ENCODE peak calls at places on chromosomes 1 and 21, in four cellular contexts. One of them, this sample, is unnamed.

GRCh38 chr1:91609571-91609970 is 108.9 kb downstream of the CDC7 start:
- DNase-seq in A549: peak
- DNase-seq in HepG2: no peak
- DNase-seq in K562: no peak
- DNase-seq in this sample: no peak

GRCh38 chr1:54310439-54311328 is 95.5 kb downstream of the SSBP3 start:
- DNase-seq in K562: peak
- DNase-seq in A549: peak
- DNase-seq in HepG2: peak
- DNase-seq in this sample: no peak

GRCh38 chr1:117919376-117919775 is 10.0 kb downstream of the GDAP2 start:
- DNase-seq in K562: no peak
- DNase-seq in HepG2: no peak
- DNase-seq in A549: no peak
- DNase-seq in this sample: no peak

GRCh38 chr21:36325373-36326010 is 5.5 kb downstream of the MORC3 start:
- DNase-seq in HepG2: peak
- DNase-seq in K562: no peak
- DNase-seq in A549: no peak
- DNase-seq in this sample: no peak

GRCh38 chr1:243481101-243481500 is 225.3 kb downstream of the SDCCAG8 start:
- DNase-seq in A549: no peak
- DNase-seq in K562: no peak
- DNase-seq in HepG2: no peak
- DNase-seq in this sample: no peak

GRCh38 chr1:162147760-162148159 is 78.3 kb downstream of the NOS1AP start:
- DNase-seq in K562: no peak
- DNase-seq in A549: no peak
- DNase-seq in HepG2: peak
- DNase-seq in this sample: no peak

GRCh38 chr21:46191686-46192575 is 7.7 kb upstream of the SPATC1L start:
- DNase-seq in A549: no peak
- DNase-seq in HepG2: no peak
- DNase-seq in K562: no peak
- DNase-seq in this sample: no peak

GRCh38 chr1:11684070-11684469 is 3.1 kb upstream of the MAD2L2 start:
- DNase-seq in HepG2: no peak
- DNase-seq in K562: no peak
- DNase-seq in A549: no peak
- DNase-seq in this sample: no peak

GRCh38 chr21:45033791-45034555 is 40.4 kb upstream of the ADARB1 start:
- DNase-seq in K562: no peak
- DNase-seq in A549: no peak
- DNase-seq in HepG2: no peak
- DNase-seq in this sample: no peak

GRCh38 chr1:109241344-109241743 is 8.0 kb upstream of the CELSR2 start:
- DNase-seq in K562: peak
- DNase-seq in HepG2: no peak
- DNase-seq in A549: no peak
- DNase-seq in this sample: no peak

GRCh38 chr1:88985033-88985432 is 7.4 kb downstream of the KYAT3 start:
- DNase-seq in K562: no peak
- DNase-seq in A549: peak
- DNase-seq in HepG2: peak
- DNase-seq in this sample: no peak

GRCh38 chr1:99548924-99549605 is 96.8 kb upstream of the PALMD start:
- DNase-seq in K562: no peak
- DNase-seq in HepG2: no peak
- DNase-seq in A549: no peak
- DNase-seq in this sample: no peak

GRCh38 chr1:1431845-1432565 is 3.5 kb upstream of the VWA1 start:
- DNase-seq in HepG2: peak
- DNase-seq in A549: no peak
- DNase-seq in K562: peak
- DNase-seq in this sample: no peak

GRCh38 chr1:41919764-41920397 is 1.2 kb upstream of the HIVEP3 start:
- DNase-seq in HepG2: no peak
- DNase-seq in A549: no peak
- DNase-seq in K562: peak
- DNase-seq in this sample: peak

GRCh38 chr1:156601122-156601830 is at the start of gene GPATCH4:
- DNase-seq in A549: peak
- DNase-seq in K562: peak
- DNase-seq in HepG2: peak
- DNase-seq in this sample: no peak

GRCh38 chr1:161073474-161074121 is 3.9 kb upstream of the ARHGAP30 start:
- DNase-seq in A549: no peak
- DNase-seq in HepG2: peak
- DNase-seq in K562: no peak
- DNase-seq in this sample: no peak

GRCh38 chr1:192443616-192444015 is 126.8 kb downstream of the RGS21 start:
- DNase-seq in A549: no peak
- DNase-seq in K562: no peak
- DNase-seq in HepG2: no peak
- DNase-seq in this sample: no peak

GRCh38 chr1:109762039-109762585 is 1.6 kb downstream of the EPS8L3 start:
- DNase-seq in K562: no peak
- DNase-seq in A549: no peak
- DNase-seq in HepG2: no peak
- DNase-seq in this sample: no peak

GRCh38 chr1:231162970-231163830 is 1.3 kb downstream of the TRIM67 start:
- DNase-seq in K562: no peak
- DNase-seq in HepG2: no peak
- DNase-seq in A549: no peak
- DNase-seq in this sample: no peak

GRCh38 chr1:61332196-61332753 is 249.9 kb downstream of the NFIA start:
- DNase-seq in HepG2: no peak
- DNase-seq in K562: no peak
- DNase-seq in A549: no peak
- DNase-seq in this sample: peak

GRCh38 chr1:147434926-147435325 is 106.4 kb upstream of the BCL9 start:
- DNase-seq in HepG2: no peak
- DNase-seq in K562: no peak
- DNase-seq in A549: no peak
- DNase-seq in this sample: no peak

GRCh38 chr1:5637171-5637570 is 355.1 kb downstream of the NPHP4 start:
- DNase-seq in HepG2: no peak
- DNase-seq in A549: peak
- DNase-seq in K562: peak
- DNase-seq in this sample: no peak

GRCh38 chr1:184396081-184396480 is 9.3 kb downstream of the C1orf21 start:
- DNase-seq in HepG2: no peak
- DNase-seq in A549: no peak
- DNase-seq in K562: no peak
- DNase-seq in this sample: no peak

DNA sequence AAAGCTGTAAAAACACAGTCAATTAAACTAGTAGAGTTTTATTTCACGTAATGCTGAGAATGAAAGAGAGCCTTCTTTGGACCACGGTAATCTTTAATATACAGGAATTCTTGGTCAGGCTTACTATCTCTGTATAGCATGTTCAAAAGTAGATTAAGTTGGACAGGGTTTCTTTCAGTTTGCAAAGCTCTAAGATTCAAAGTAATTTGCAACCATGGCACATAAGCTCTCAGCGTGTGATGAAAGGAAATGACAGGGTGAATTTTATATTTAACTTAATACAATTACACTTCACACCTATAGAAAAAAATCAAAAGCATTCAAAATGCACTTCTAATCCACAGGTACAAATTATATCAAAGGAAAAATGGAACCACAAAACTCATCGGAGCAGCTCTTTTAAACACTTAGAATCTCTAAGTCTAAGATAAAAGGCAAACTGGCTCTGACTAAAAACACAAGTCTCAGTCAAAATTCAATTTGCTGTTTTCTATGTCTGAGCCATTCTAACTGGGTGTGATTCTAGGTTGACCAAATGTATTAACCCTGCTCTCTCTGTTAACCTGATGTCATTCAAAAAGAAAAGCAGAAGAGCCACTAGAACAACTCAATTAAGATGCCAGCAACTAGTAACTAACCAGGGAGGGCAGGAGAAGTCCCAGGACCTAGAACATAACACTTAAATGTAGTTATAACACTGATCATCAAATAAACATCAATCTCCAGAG is 147.7 kb downstream of the RERE start:
- DNase-seq in K562: no peak
- DNase-seq in HepG2: no peak
- DNase-seq in A549: no peak
- DNase-seq in this sample: no peak
- H3K4me2 ChIP-seq in K562: no peak
- H3K4me2 ChIP-seq in HepG2: peak
- H3K4me2 ChIP-seq in A549: peak
- H3K4me2 ChIP-seq in this sample: peak

GRCh38 chr1:244820131-244820530 is 15.3 kb upstream of the COX20 start:
- DNase-seq in HepG2: no peak
- DNase-seq in A549: no peak
- DNase-seq in K562: no peak
- DNase-seq in this sample: no peak

GRCh38 chr1:244810221-244810620 is 25.2 kb upstream of the COX20 start:
- DNase-seq in HepG2: no peak
- DNase-seq in A549: no peak
- DNase-seq in K562: no peak
- DNase-seq in this sample: no peak

GRCh38 chr1:244817415-244817894 is 18.0 kb upstream of the COX20 start:
- DNase-seq in A549: no peak
- DNase-seq in K562: no peak
- DNase-seq in HepG2: peak
- DNase-seq in this sample: no peak

GRCh38 chr1:244813327-244813726 is 22.1 kb upstream of the COX20 start:
- DNase-seq in HepG2: no peak
- DNase-seq in K562: no peak
- DNase-seq in A549: no peak
- DNase-seq in this sample: no peak

DNA sequence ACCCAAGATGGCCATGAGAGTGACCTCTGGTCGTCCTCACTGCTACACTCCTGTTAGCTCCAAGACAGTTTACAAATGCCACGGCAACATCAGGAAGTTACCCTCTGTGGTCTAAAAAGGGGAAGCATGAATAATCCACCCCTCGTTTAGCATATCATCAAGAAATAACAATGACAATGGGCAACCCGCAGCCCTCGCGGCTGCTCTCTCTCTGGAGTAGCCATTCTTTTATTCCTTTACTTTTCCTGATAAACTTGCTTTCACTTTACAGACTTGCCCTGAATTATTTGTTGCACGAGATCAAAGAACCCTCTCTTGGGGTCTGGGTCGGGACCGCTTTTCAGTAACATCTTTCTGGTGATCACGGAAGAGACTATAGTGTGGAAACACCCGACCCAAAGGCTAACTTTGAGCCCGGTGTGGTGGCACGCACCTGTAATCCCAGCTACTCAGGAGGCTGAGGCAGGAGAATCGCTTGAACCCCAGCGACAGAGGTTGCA is 19.8 kb upstream of the COX20 start:
- DNase-seq in A549: no peak
- DNase-seq in K562: no peak
- DNase-seq in HepG2: no peak
- DNase-seq in this sample: peak
- TF ChIP-seq POLR2AphosphoS2 in A549: no peak
- TF ChIP-seq POLR2AphosphoS2 in K562: no peak
- TF ChIP-seq POLR2AphosphoS2 in HepG2: no peak
- TF ChIP-seq POLR2AphosphoS2 in this sample: no peak

GRCh38 chr1:19448491-19449439 is 36.6 kb downstream of the CAPZB start:
- DNase-seq in K562: no peak
- DNase-seq in HepG2: no peak
- DNase-seq in A549: peak
- DNase-seq in this sample: no peak
- H3K4me2 ChIP-seq in K562: no peak
- H3K4me2 ChIP-seq in HepG2: no peak
- H3K4me2 ChIP-seq in A549: peak
- H3K4me2 ChIP-seq in this sample: peak

DNA sequence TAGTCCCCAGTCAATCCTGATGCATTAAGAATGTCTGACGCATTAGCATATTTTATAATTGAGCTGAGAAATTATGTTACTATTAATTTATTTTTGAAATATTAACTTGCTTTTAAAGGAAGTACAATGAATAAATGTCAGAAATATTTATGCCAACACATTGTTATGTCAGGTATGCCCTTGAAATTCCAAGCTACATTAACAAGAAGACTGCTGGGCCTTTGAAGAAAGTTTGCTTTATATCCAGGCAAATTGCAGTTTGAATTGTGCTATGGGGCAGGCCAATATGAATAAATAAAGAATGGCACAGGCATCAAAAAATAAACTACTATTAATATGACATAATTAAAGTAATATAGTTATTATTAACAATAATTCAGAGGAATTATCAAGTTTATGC is 1391.3 kb downstream of the PLA2G4A start:
- DNase-seq in K562: no peak
- DNase-seq in HepG2: no peak
- DNase-seq in A549: no peak
- DNase-seq in this sample: no peak
- TF ChIP-seq POLR2AphosphoS2 in K562: no peak
- TF ChIP-seq POLR2AphosphoS2 in HepG2: no peak
- TF ChIP-seq POLR2AphosphoS2 in A549: no peak
- TF ChIP-seq POLR2AphosphoS2 in this sample: no peak

DNA sequence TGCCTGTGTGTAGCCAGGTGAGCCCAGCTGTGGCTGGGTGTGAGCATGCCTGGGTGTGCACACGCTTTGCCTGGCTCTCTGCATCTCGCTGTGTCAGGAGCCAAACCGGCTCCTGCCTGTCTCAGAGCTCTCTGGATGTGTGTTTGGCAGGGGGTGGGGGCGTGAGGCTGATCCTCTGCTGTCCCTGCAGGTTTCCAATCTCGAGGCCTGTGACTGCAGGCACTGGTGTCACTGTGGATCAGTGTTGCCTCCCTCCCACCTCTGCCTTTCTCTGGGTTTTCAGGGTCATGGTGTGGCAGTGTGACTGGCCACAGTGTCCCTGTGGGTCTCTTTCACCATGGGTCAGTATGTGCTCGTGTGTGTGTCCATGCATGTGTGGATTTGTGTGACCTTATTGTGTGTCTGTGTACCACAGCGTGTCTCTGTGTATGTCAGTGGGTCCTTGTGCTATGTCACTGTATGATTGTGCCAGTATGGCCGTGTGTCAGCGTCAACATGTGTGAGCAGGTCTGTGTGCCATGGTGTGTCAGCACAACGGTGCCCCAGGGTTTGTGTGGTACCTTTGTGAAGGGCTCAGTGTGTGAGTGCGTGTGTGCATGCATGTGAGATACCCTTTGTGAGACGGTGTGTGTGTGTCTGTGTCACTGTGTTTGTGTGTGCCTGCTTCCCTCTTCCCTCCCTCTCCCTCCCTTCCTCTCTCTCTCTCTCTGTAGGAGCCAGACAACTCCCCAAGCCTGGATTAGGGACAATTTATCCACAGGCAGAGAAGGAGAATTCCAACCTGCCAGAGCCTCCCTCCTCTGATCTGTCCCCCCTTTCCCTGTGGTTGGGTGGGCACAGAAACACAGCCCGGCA is 43.4 kb downstream of the AHDC1 start:
- DNase-seq in K562: no peak
- DNase-seq in A549: no peak
- DNase-seq in HepG2: no peak
- DNase-seq in this sample: no peak
- H3K4me2 ChIP-seq in K562: no peak
- H3K4me2 ChIP-seq in A549: no peak
- H3K4me2 ChIP-seq in HepG2: no peak
- H3K4me2 ChIP-seq in this sample: no peak

This sample was measured in GM12878.